ENCODE peak calls at places on chromosomes 11 and 22, in nine cellular contexts. O, K, I, M, Q, X, E, V and G are unnamed samples.

GRCh38 chr11:2690261-2690575 is 9.6 kb downstream of the KCNQ1OT1 start:
- DNase-seq in Q (no peak), V (no peak), I (no peak), K (no peak), E (no peak), M (no peak), O (no peak), X (no peak), G (no peak)

GRCh38 chr11:95559899-95560298 is 229.7 kb downstream of the FAM76B start:
- DNase-seq in X (no peak), I (no peak), K (no peak), Q (no peak), E (no peak), O (no peak), M (no peak), V (no peak), G (no peak)

GRCh38 chr11:103530257-103530656 is 421.0 kb downstream of the DYNC2H1 start:
- DNase-seq in O (no peak), I (no peak), K (no peak), M (no peak), Q (no peak), E (peak; percentile 21), V (no peak), X (no peak), G (no peak)

GRCh38 chr11:75667831-75668507 is 869 bp downstream of the MAP6 start:
- DNase-seq in O (peak; percentile 78), Q (no peak), E (peak; percentile 74), V (peak; percentile 61), K (no peak), M (peak; percentile 27), I (peak; percentile 22), X (peak; percentile 94), G (peak; percentile 84)

GRCh38 chr22:46057206-46057605 is 80.2 kb upstream of the WNT7B start:
- DNase-seq in K (no peak), O (peak; percentile 60), V (no peak), X (no peak), Q (no peak), I (no peak), M (peak; percentile 50), E (no peak), G (peak; percentile 43)

GRCh38 chr11:112004389-112004788 is 20.8 kb upstream of the DLAT start:
- DNase-seq in K (no peak), M (no peak), E (peak; percentile 63), I (no peak), O (no peak), Q (no peak), V (no peak), X (no peak), G (no peak)

GRCh38 chr11:117443269-117444186 is 115.9 kb downstream of the CEP164 start:
- DNase-seq in K (no peak), V (peak; percentile 49), Q (no peak), M (no peak), O (peak; percentile 22), X (peak; percentile 88), I (peak; percentile 27), E (peak; percentile 82), G (peak; percentile 78)

GRCh38 chr11:122105009-122105828 is 10.8 kb downstream of the BLID start:
- DNase-seq in O (no peak), Q (no peak), M (no peak), V (no peak), I (no peak), X (peak; percentile 24), K (no peak), E (no peak), G (no peak)

GRCh38 chr11:105612766-105613165 is 2.9 kb downstream of the GRIA4 start:
- DNase-seq in M (no peak), I (no peak), O (no peak), K (no peak), V (no peak), Q (no peak), E (no peak), X (no peak), G (no peak)

GRCh38 chr11:105613183-105613582 is 3.3 kb downstream of the GRIA4 start:
- DNase-seq in X (no peak), E (no peak), Q (no peak), K (no peak), V (no peak), O (no peak), I (no peak), M (no peak), G (no peak)

GRCh38 chr11:105611414-105611813 is 1.5 kb downstream of the GRIA4 start:
- DNase-seq in I (no peak), O (peak; percentile 12), M (no peak), V (no peak), X (no peak), K (no peak), Q (no peak), E (peak; percentile 4), G (no peak)

GRCh38 chr11:105610796-105611361 is 1.0 kb downstream of the GRIA4 start:
- DNase-seq in K (no peak), X (peak; percentile 13), E (peak; percentile 8), I (no peak), O (peak; percentile 40), M (peak; percentile 13), V (no peak), Q (no peak), G (no peak)

DNA sequence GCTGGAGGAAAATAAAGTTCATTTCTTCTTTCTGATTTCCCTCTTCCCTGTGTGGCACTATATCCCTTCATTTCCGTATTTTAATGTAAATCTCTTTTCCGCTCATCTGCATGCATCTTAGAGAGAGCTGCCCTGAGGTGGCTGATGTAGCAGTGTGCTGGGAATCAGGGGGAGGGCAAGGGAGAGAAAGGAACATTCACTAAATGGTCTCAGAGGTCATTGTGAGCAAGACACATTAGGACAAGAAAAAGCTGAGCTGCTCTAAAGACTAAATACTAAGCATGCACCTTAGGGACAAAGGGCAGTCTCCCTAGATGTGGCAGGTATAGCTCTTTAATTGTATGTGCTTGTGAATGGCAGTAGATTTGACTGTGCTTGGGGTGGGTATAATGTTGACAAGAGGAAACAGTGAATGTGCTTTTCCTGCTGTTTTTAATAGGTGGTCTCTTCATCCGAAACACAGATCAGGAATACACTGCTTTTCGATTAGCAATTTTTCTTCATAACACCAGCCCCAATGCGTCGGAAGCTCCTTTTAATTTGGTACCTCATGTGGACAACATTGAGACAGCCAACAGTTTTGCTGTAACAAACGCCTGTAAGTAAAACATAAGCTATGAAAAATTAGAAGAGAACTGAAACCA is 2.1 kb downstream of the GRIA4 start:
- DNase-seq in K (no peak), O (no peak), X (peak; percentile 46), Q (no peak), E (peak; percentile 31), M (no peak), V (no peak), I (no peak), G (no peak)
- H3K4me3 ChIP-seq in K (no peak overlapping the region), O (no peak overlapping the region), X (peak overlapping the region; percentile 58), Q (no peak overlapping the region), E (no peak overlapping the region), M (no peak overlapping the region), V (no peak overlapping the region), I (no peak overlapping the region), G (no peak overlapping the region)

GRCh38 chr22:25069426-25069757 is 116.9 kb downstream of the KIAA1671 start:
- DNase-seq in X (no peak), O (no peak), K (no peak), Q (no peak), M (no peak), I (no peak), V (no peak), E (no peak), G (no peak)

GRCh38 chr22:25071720-25072119 is 119.2 kb downstream of the KIAA1671 start:
- DNase-seq in Q (no peak), V (no peak), O (no peak), X (no peak), I (no peak), K (no peak), M (no peak), E (no peak), G (no peak)

GRCh38 chr22:25070870-25071465 is 118.5 kb downstream of the KIAA1671 start:
- DNase-seq in I (no peak), K (no peak), E (no peak), X (no peak), Q (no peak), M (no peak), V (no peak), O (peak; percentile 37), G (no peak)

GRCh38 chr22:25068701-25069100 is 116.2 kb downstream of the KIAA1671 start:
- DNase-seq in O (no peak), E (no peak), X (no peak), I (no peak), K (no peak), M (no peak), V (no peak), Q (no peak), G (no peak)

DNA sequence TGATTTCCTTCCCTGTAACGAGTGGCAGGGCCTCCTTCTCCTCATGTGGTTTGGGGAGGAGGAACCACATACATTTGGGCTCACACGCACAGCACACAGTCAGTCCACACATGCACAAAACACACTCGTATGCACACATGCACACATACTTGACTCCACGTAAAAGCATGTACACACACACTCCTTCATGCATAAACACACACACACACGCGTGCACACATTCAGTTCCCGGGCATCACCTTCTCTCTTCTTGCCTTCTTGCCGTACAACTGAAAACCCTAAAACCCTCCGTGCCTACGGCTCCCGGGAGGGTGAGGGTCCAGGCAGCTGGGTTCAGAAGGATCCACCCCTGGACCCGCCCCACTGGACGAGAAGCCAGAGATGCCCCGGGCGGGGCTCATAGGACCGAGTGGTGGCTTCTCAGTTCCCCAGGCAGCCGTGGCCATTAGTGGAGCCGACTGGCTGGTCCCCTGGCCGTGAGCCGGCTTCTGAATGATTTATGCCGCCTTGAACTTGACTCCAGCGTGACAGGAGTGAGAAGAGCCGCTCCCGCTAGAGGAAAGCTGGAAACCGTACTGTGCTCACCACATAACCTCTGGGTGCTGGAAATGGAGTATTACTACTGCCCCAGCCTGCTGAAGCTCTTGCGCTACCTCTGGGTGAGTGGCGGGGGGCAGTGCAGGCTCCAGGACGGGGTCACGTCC is 117.4 kb downstream of the KIAA1671 start:
- DNase-seq in E (no peak), M (no peak), X (no peak), I (no peak), Q (no peak), O (no peak), V (no peak), K (no peak), G (no peak)
- H3K4me3 ChIP-seq in E (no peak overlapping the region), M (no peak overlapping the region), X (no peak overlapping the region), I (no peak overlapping the region), Q (no peak overlapping the region), O (peak overlapping the region; percentile 10), V (no peak overlapping the region), K (no peak overlapping the region), G (peak overlapping the region; percentile 2)

GRCh38 chr11:35566885-35567284 is 41.5 kb upstream of the PAMR1 start:
- DNase-seq in V (no peak), X (no peak), Q (no peak), I (no peak), E (no peak), O (no peak), K (no peak), M (no peak), G (no peak)

GRCh38 chr11:35559949-35560348 is 34.5 kb upstream of the PAMR1 start:
- DNase-seq in M (no peak), I (no peak), E (no peak), K (no peak), X (no peak), V (no peak), O (no peak), Q (no peak), G (no peak)

GRCh38 chr11:35564246-35564595 is 38.8 kb upstream of the PAMR1 start:
- DNase-seq in I (no peak), X (no peak), V (no peak), E (no peak), K (no peak), Q (no peak), M (no peak), O (no peak), G (no peak)

GRCh38 chr11:35566161-35566560 is 40.7 kb upstream of the PAMR1 start:
- DNase-seq in K (no peak), O (no peak), I (no peak), X (no peak), V (no peak), E (no peak), M (no peak), Q (no peak), G (no peak)

DNA sequence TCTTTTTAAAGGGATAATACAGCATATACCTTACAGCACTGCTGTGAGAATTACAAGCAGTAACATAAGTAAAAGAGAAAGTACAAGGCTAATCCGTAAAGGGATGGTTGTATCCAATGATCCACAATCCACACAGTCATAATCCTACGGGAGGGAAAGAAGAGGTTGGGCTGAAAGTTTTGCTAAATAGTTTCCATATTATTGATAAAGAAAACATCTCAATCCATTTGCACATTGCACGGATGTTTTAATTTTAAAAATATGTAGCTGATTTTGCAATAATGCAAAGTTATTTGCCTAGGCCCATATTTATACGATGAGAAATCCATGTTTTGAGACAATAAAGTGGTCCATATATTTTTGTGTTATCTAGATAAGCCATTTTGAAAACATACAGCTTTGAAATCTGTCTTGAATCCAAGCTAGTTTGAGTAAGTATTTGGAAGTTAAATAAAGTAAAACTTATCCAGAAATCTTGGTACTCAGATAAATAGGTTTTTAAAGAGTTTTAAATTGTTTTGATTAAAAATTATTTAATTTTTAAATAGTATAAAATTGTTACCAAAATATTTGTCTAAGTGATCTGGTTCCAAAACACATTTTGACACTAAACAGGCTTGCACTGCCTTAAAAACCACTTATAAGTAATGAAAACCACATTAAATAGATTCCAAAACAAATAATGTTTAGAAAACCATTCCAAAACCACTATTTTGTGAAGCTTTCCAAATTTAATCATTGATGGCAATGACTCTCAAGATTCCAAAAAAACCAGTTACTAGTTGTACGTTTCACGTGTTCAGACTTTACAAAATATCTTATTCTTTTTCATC is 38.2 kb upstream of the PAMR1 start:
- DNase-seq in M (no peak), E (no peak), V (no peak), O (peak; percentile 81), X (no peak), Q (no peak), K (no peak), I (no peak), G (no peak)
- H3K4me3 ChIP-seq in M (no peak overlapping the region), E (no peak overlapping the region), V (no peak overlapping the region), O (peak overlapping the region; percentile 53), X (no peak overlapping the region), Q (no peak overlapping the region), K (no peak overlapping the region), I (no peak overlapping the region), G (no peak overlapping the region)

GRCh38 chr22:38455063-38455529 is at the start of gene KCNJ4:
- DNase-seq in X (no peak), Q (no peak), I (no peak), O (no peak), K (no peak), M (no peak), V (no peak), E (no peak), G (no peak)
- H3K4me3 ChIP-seq in X (peak within 1 kb of the TSS; percentile 92), Q (peak within 1 kb of the TSS; percentile 38), I (peak within 1 kb of the TSS; percentile 34), O (no peak within 1 kb of the TSS), K (no peak within 1 kb of the TSS), M (no peak within 1 kb of the TSS), V (peak within 1 kb of the TSS; percentile 84), E (peak within 1 kb of the TSS; percentile 22), G (peak within 1 kb of the TSS; percentile 53)